ENCODE peak calls at places on chromosome 12, in five cellular contexts. Z, D, J, N and G are unnamed samples.
A peak's percentile ranks its signal among the peaks of the same experiment; 100 is the strongest.

GRCh38 chr12:110141389-110141788 is 17.2 kb downstream of the IFT81 start:
- DNase-seq in D (no peak), J (no peak), Z (peak; percentile 70), N (peak; percentile 82), G (no peak)

GRCh38 chr12:54759751-54760150 is 94.6 kb upstream of the MUCL1 start:
- DNase-seq in D (peak; percentile 55), J (peak; percentile 38), N (no peak), Z (peak; percentile 54), G (no peak)

GRCh38 chr12:62613092-62613491 is 146.5 kb downstream of the MON2 start:
- DNase-seq in D (no peak), Z (no peak), N (no peak), J (no peak), G (no peak)

GRCh38 chr12:96445743-96446655 is 43.4 kb upstream of the CFAP54 start:
- DNase-seq in D (peak; percentile 80), N (no peak), J (no peak), Z (peak; percentile 99), G (no peak)

GRCh38 chr12:11607313-11608081 is 42.0 kb upstream of the ETV6 start:
- DNase-seq in N (no peak), J (peak; percentile 75), D (no peak), Z (no peak), G (no peak)

GRCh38 chr12:123893276-123893675 is 79.4 kb downstream of the CCDC92 start:
- DNase-seq in J (no peak), Z (no peak), D (no peak), N (no peak), G (no peak)

GRCh38 chr12:96210376-96211055 is 16.3 kb downstream of the ELK3 start:
- DNase-seq in J (no peak), Z (no peak), D (peak; percentile 48), N (no peak), G (no peak)

GRCh38 chr12:8146416-8146771 is 10.4 kb upstream of the ZNF705A start:
- DNase-seq in D (no peak), J (no peak), N (no peak), Z (no peak), G (no peak)

GRCh38 chr12:50246159-50246865 is 37.0 kb downstream of the LIMA1 start:
- DNase-seq in N (no peak), Z (no peak), J (no peak), D (peak; percentile 54), G (no peak)

GRCh38 chr12:98796745-98797144 is 151.7 kb downstream of the APAF1 start:
- DNase-seq in J (no peak), Z (no peak), N (no peak), D (no peak), G (no peak)

GRCh38 chr12:12539411-12539810 is 23.3 kb downstream of the DUSP16 start:
- DNase-seq in Z (no peak), N (no peak), D (no peak), J (no peak), G (no peak)

GRCh38 chr12:132695431-132695830 is 8.0 kb downstream of the PXMP2 start:
- DNase-seq in N (no peak), J (no peak), D (no peak), Z (no peak), G (no peak)

GRCh38 chr12:116319851-116320621 is 42.5 kb upstream of the MED13L start:
- DNase-seq in D (peak; percentile 20), J (no peak), Z (peak; percentile 92), N (no peak), G (no peak)

GRCh38 chr12:54606556-54606955 is 18.1 kb upstream of the PPP1R1A start:
- DNase-seq in Z (no peak), N (peak; percentile 47), J (no peak), D (no peak), G (no peak)

GRCh38 chr12:57454566-57455373 is at the start of gene INHBE:
- DNase-seq in D (no peak), N (no peak), J (peak; percentile 92), Z (peak; percentile 80), G (no peak)

GRCh38 chr12:71477046-71477445 is 37.4 kb downstream of the LGR5 start:
- DNase-seq in Z (no peak), J (no peak), N (no peak), D (no peak), G (no peak)

GRCh38 chr12:58148405-58148804 is 207.0 kb downstream of the ATP23 start:
- DNase-seq in Z (peak; percentile 57), N (no peak), D (no peak), J (no peak), G (no peak)

GRCh38 chr12:52644078-52644415 is 8.0 kb downstream of the KRT2 start:
- DNase-seq in D (no peak), N (no peak), J (no peak), Z (no peak), G (peak; percentile 77)

GRCh38 chr12:121376754-121377697 is 22.9 kb upstream of the RNF34 start:
- DNase-seq in Z (no peak), J (peak; percentile 69), N (no peak), D (no peak), G (no peak)

GRCh38 chr12:91980345-91980744 is 165.3 kb downstream of the BTG1 start:
- DNase-seq in D (no peak), Z (no peak), N (no peak), J (no peak), G (no peak)

GRCh38 chr12:15584366-15585041 is 204.7 kb downstream of the EPS8 start:
- DNase-seq in D (peak; percentile 84), Z (peak; percentile 88), N (no peak), J (peak; percentile 37), G (no peak)

GRCh38 chr12:66154776-66155175 is 15.0 kb downstream of the TMBIM4 start:
- DNase-seq in J (no peak), N (no peak), D (no peak), Z (peak; percentile 56), G (no peak)

DNA sequence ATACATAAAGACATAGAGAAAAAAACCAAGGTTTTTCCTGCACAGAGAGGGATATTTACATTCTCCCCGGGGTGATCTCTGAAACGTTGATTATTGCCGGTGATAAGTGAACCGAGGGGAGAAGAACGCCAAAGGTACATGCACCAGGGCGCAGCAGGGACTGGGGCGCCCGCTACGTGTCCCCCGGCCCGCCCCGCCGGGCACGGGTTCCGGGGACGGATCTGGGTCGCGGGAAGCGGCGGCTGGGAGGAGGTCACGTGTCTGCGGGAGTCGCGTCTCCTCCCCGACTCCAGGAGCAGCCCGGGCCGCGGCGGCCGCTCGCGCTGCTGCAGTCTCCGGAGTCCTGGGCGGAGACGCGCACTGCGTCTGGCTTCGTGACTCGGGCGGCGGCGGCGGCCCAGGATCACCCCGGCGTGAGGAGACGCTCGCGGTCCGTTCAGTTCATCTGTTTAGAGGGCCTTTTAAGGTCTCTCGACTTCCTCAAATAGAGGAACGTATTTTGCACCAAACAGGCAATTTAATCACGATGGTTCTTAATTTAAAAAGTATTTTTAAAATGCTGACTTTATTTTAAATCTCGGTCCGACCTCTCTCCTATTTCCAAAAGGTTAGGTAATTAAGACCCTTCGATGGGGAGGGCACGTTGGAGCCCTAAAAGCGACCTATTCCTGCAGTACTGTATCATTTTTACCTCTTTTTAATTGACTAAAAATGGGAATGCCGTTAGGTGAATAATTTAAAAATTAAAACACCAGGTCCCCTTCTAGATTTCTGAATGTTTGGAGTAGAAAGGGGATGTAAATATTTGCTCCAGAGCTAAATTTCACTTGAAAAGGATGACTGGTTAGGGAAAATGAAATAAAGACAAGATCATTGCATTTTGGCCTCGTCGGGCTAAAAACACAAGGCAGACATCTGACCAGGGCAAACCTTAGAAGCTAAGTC is 1.8 kb upstream of the BHLHE41 start:
- DNase-seq in Z (peak; percentile 84), D (peak; percentile 48), J (peak; percentile 28), N (peak; percentile 92), G (peak; percentile 90)
- TF ChIP-seq CTCF in Z (no peak), D (no peak), J (no peak), N (no peak), G (peak; percentile 7)

GRCh38 chr12:2691340-2692111 is 103.2 kb upstream of the FKBP4 start:
- DNase-seq in D (peak; percentile 74), N (no peak), J (no peak), Z (no peak), G (peak; percentile 82)

GRCh38 chr12:2692156-2692555 is 102.6 kb upstream of the FKBP4 start:
- DNase-seq in J (no peak), D (no peak), Z (no peak), N (no peak), G (no peak)

GRCh38 chr12:2690348-2691000 is 104.3 kb upstream of the FKBP4 start:
- DNase-seq in J (no peak), Z (no peak), N (no peak), D (no peak), G (no peak)

GRCh38 chr12:2689879-2690278 is 104.9 kb upstream of the FKBP4 start:
- DNase-seq in J (no peak), Z (no peak), D (no peak), N (no peak), G (no peak)

GRCh38 chr12:2691001-2691339 is 103.8 kb upstream of the FKBP4 start:
- DNase-seq in Z (no peak), N (no peak), D (peak; percentile 42), J (no peak), G (peak; percentile 82)
- TF ChIP-seq CTCF in Z (no peak), N (no peak), D (no peak), J (no peak), G (no peak)

GRCh38 chr12:105878964-105879363 is 259.8 kb downstream of the NUAK1 start:
- DNase-seq in N (no peak), J (no peak), D (no peak), Z (peak; percentile 31), G (no peak)
- TF ChIP-seq CTCF in N (no peak), J (no peak), D (no peak), Z (no peak), G (no peak)

DNA sequence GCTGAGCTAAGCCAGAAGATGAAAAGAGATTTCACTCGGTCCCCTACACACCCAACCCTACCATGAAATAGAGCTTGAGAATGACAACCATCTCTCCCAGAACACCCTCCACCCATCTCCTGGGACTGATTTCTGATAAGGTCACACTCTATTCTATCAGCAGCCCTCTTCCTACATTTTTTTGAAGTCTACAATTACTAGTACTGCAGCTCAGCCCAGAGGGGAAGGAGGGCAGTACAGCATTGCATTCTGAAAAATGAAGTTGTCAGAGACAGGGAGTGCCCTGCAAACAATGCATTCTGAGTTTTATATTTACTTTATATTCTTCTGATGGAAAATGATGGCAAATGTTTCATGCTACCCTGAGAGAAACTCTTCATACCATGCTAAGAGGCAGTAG is 318.5 kb downstream of the BCAT1 start:
- DNase-seq in D (no peak), N (no peak), J (no peak), Z (no peak), G (no peak)
- TF ChIP-seq CTCF in D (no peak), N (no peak), J (peak; percentile 3), Z (peak; percentile 12), G (peak; percentile 23)

GRCh38 chr12:103401421-103401820 is 94.3 kb downstream of the C12orf42 start:
- DNase-seq in J (peak; percentile 35), Z (no peak), N (no peak), D (no peak), G (no peak)
- TF ChIP-seq CTCF in J (peak; percentile 62), Z (no peak), N (no peak), D (no peak), G (no peak)

DNA sequence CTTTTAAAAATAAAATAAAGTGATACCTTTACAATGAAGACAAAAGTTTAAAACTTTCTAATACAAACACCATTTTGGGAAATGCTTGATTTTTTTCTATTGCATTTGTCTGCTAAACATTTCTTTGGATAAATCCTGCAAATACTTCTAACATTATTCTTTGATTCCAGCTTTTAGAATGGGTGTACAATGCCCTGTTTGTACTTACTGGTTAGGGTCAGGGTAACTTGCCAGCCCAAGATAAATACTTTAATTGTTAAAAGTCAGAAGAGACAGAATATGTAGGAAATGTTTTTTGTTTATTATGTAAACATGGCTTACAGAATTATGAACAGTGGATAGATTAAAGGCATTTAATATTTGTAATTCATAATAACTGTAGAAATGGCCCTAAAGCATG is 60.5 kb downstream of the WASHC4 start:
- DNase-seq in Z (no peak), J (no peak), N (no peak), D (no peak), G (no peak)
- TF ChIP-seq CTCF in Z (no peak), J (no peak), N (no peak), D (no peak), G (no peak)

GRCh38 chr12:118357327-118358007 is 15.2 kb downstream of the TAOK3 start:
- DNase-seq in J (no peak), N (no peak), D (peak; percentile 86), Z (peak; percentile 91), G (no peak)
- TF ChIP-seq CTCF in J (no peak), N (no peak), D (peak; percentile 25), Z (peak; percentile 15), G (no peak)